ENCODE peak calls at places on chromosome 1, in five cellular contexts. F, I, D, L and P are unnamed samples.

GRCh38 chr1:7387053-7387861 is 383.8 kb upstream of the VAMP3 start:
- DNase-seq in D (no peak), I (no peak), F (no peak), L (peak), P (no peak)

GRCh38 chr1:244065960-244066388 is 14.9 kb downstream of the ZBTB18 start:
- DNase-seq in D (no peak), L (no peak), F (no peak), I (no peak), P (no peak)

GRCh38 chr1:167697667-167698141 is 24.1 kb upstream of the MPZL1 start:
- DNase-seq in D (no peak), I (no peak), F (no peak), L (peak), P (no peak)

GRCh38 chr1:67194209-67194863 is 28.1 kb downstream of the IL23R start:
- DNase-seq in L (no peak), I (no peak), D (no peak), F (peak), P (no peak)

GRCh38 chr1:92482665-92483441 is 3.9 kb downstream of the GFI1 start:
- DNase-seq in L (no peak), F (peak), D (no peak), I (peak), P (no peak)

GRCh38 chr1:78688701-78689100 is 39.1 kb downstream of the IFI44 start:
- DNase-seq in D (no peak), L (no peak), I (no peak), F (no peak), P (peak)

GRCh38 chr1:68516066-68516465 is 19.2 kb upstream of the DEPDC1 start:
- DNase-seq in I (no peak), F (no peak), D (no peak), L (no peak), P (no peak)

GRCh38 chr1:9252999-9253398 is 18.4 kb downstream of the H6PD start:
- DNase-seq in F (no peak), L (no peak), I (no peak), D (no peak), P (no peak)

GRCh38 chr1:22796642-22797041 is 86.0 kb downstream of the EPHB2 start:
- DNase-seq in I (no peak), F (no peak), D (no peak), L (no peak), P (no peak)

GRCh38 chr1:27649306-27649635 is 14.3 kb upstream of the FGR start:
- DNase-seq in D (no peak), F (no peak), L (no peak), I (no peak), P (no peak)

GRCh38 chr1:205925730-205926129 is 17.5 kb downstream of the SLC26A9 start:
- DNase-seq in F (no peak), D (peak), L (no peak), I (no peak), P (peak)

GRCh38 chr1:173064011-173064410 is 13.3 kb upstream of the TNFSF18 start:
- DNase-seq in D (no peak), F (no peak), I (no peak), L (no peak), P (no peak)